ENCODE peak calls at places on chromosomes 2 and 18, in eight cellular contexts. J, K, P, X, I, D, W and Y are unnamed samples. For H3K4me1, the result is how much of the 10 kb centered on the place peaks cover.

GRCh38 chr2:159753797-159754196 is 41.5 kb downstream of the MARCHF7 start:
- DNase-seq in P (no peak), X (no peak), D (no peak), J (no peak), K (no peak), I (no peak), W (no peak), Y (no peak)

GRCh38 chr2:212943351-212943750 is 208.1 kb downstream of the IKZF2 start:
- DNase-seq in D (no peak), W (no peak), K (no peak), P (no peak), J (no peak), X (no peak), I (no peak), Y (no peak)

GRCh38 chr2:178280261-178280852 is 86.0 kb downstream of the OSBPL6 start:
- DNase-seq in X (no peak), J (peak), D (peak), K (no peak), W (no peak), I (no peak), P (peak), Y (no peak)

GRCh38 chr18:63336366-63337099 is 17.0 kb upstream of the BCL2 start:
- DNase-seq in K (no peak), I (no peak), D (no peak), X (no peak), J (no peak), W (no peak), P (no peak), Y (no peak)

GRCh38 chr2:108921096-108922030 is 67.7 kb downstream of the EDAR start:
- DNase-seq in I (peak), K (no peak), J (no peak), D (no peak), W (no peak), X (peak), P (no peak), Y (peak)

GRCh38 chr2:240564571-240565266 is 3.6 kb upstream of the RNPEPL1 start:
- DNase-seq in P (no peak), W (peak), K (no peak), X (no peak), D (no peak), J (no peak), I (peak), Y (no peak)

GRCh38 chr2:43790118-43790517 is 16.3 kb downstream of the DYNC2LI1 start:
- DNase-seq in W (no peak), J (no peak), X (no peak), D (no peak), I (no peak), P (no peak), K (no peak), Y (no peak)

GRCh38 chr2:54239427-54239826 is 16.6 kb downstream of the TSPYL6 start:
- DNase-seq in I (no peak), W (no peak), P (no peak), D (no peak), X (no peak), J (no peak), K (no peak), Y (no peak)

GRCh38 chr2:119338826-119339561 is 27.6 kb downstream of the C2orf76 start:
- DNase-seq in P (no peak), W (no peak), K (peak), I (peak), J (no peak), X (no peak), D (peak), Y (no peak)

GRCh38 chr2:162333968-162334367 is 10.0 kb upstream of the GCA start:
- DNase-seq in X (peak), P (peak), J (no peak), W (no peak), K (no peak), I (peak), D (no peak), Y (no peak)

GRCh38 chr18:415627-416612 is 84.6 kb downstream of the COLEC12 start:
- DNase-seq in I (no peak), K (no peak), W (no peak), D (no peak), P (no peak), J (no peak), X (no peak), Y (no peak)

DNA sequence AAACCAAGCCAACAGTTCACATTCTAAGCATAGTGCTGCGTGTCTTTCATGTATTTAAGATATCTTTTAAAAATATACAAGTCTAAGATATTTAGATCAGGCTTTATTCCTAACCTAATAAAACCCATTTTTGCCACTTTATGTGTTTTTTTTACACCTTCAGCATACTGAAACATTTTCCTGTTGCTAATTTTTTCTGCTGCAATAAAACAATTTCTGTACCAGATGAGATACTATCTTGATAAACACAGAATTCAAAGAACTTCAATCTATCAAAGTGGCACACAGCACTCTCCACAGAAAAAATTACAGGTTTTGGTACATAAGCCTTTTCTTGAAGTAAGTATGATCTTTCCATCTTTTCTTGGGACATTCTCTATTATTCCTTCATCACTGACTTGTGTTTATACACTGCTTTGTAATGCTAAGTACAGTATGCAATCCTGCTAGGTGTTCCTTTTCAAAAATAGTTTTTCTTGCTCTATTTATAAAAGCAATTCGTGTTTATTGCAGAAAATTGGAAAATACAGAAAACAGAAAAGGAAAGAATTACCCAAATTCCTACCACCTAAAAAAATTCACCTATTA is 16.2 kb downstream of the REV1 start:
- DNase-seq in X (no peak), I (no peak), D (no peak), J (no peak), P (no peak), W (no peak), K (no peak), Y (no peak)
- H3K4me1 ChIP-seq in X (half or more), I (under half), D (under half), J (under half), P (under half), W (under half), K (under half), Y (half or more)

DNA sequence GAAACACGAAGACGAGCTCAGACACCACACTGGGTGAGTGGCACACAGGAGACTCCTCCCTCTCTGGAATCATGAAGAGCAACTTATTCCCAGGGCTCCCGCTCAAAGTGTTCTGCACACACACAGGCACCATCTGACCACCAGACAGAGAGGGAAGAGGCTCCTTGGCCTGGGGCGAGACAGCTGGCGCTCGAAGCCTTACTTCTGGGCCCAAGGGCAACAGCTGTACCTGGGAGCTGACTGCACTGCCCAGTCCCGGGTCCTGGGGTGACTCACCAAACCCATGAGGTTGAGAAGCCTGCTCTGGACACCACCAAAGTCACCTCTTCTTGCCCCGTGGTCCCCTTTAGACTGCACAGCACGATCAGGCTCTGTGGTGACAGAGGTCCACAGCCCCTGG is 42.4 kb downstream of the ADCY3 start:
- DNase-seq in P (no peak), K (no peak), D (no peak), I (no peak), J (no peak), W (no peak), X (no peak), Y (no peak)
- TF ChIP-seq EP300 in P (no peak), K (no peak), D (no peak), I (no peak), J (no peak), W (no peak), X (no peak), Y (no peak)

GRCh38 chr2:176130153-176130916 is 830 bp downstream of the HOXD8 start:
- DNase-seq in K (no peak), X (no peak), W (peak), I (peak), J (peak), P (peak), D (peak), Y (peak)
- TF ChIP-seq POLR2A in K (no peak), X (no peak), W (no peak), I (peak), J (no peak), P (no peak), D (no peak), Y (no peak)

GRCh38 chr2:40098786-40099470 is 319.9 kb upstream of the THUMPD2 start:
- DNase-seq in P (no peak), W (no peak), D (no peak), X (no peak), I (no peak), K (no peak), J (no peak), Y (no peak)

GRCh38 chr2:40095003-40095402 is 315.9 kb upstream of the THUMPD2 start:
- DNase-seq in P (no peak), D (no peak), X (no peak), K (no peak), W (no peak), J (no peak), I (no peak), Y (no peak)

GRCh38 chr2:40101076-40101688 is 322.1 kb upstream of the THUMPD2 start:
- DNase-seq in J (no peak), D (no peak), W (no peak), P (no peak), I (no peak), X (no peak), K (no peak), Y (no peak)

GRCh38 chr2:40096360-40096759 is 317.3 kb upstream of the THUMPD2 start:
- DNase-seq in X (no peak), J (no peak), I (no peak), D (no peak), K (no peak), W (no peak), P (no peak), Y (no peak)

DNA sequence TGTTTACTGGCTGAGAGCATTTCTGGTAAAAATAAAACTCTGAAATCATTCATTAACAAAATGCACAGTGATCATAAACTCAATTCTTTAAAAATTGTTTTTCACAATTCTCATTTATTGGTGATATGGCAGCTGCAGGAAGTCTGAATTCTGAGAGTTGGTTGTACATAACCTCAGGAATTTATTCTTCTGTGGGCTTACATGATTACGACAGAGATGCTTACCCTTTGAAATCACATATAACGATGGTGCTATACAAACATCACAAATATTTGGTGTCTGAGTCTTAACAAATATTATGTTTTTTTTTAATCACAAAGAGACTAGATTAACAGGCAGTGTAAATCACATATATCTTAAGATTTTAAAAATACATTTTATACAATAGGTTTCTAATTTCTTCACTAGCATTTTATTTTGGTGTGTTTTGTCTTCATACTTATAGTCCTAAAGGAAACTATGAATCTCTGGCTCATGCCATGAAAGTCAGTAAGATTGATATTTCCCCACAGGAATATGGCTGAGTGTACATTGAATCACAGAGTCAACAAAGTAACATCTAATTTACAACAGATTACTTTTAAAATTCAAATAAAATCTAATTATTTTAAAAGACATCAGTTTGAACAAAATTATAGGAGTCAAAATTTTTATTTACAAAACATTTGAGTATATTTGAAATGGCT is 318.8 kb upstream of the THUMPD2 start:
- DNase-seq in X (no peak), K (no peak), J (no peak), I (no peak), P (no peak), W (no peak), D (no peak), Y (no peak)
- H3K4me1 ChIP-seq in X (under half), K (under half), J (under half), I (under half), P (under half), W (under half), D (under half), Y (half or more)

GRCh38 chr2:53131416-53131815 is 636.2 kb upstream of the CHAC2 start:
- DNase-seq in I (no peak), K (no peak), J (peak), P (no peak), X (no peak), D (no peak), W (no peak), Y (no peak)

GRCh38 chr2:53129851-53130250 is 637.8 kb upstream of the CHAC2 start:
- DNase-seq in X (no peak), D (no peak), I (no peak), P (no peak), J (no peak), K (no peak), W (no peak), Y (no peak)

GRCh38 chr2:53130441-53130943 is 637.1 kb upstream of the CHAC2 start:
- DNase-seq in D (no peak), J (no peak), I (no peak), X (no peak), P (no peak), W (no peak), K (no peak), Y (no peak)

DNA sequence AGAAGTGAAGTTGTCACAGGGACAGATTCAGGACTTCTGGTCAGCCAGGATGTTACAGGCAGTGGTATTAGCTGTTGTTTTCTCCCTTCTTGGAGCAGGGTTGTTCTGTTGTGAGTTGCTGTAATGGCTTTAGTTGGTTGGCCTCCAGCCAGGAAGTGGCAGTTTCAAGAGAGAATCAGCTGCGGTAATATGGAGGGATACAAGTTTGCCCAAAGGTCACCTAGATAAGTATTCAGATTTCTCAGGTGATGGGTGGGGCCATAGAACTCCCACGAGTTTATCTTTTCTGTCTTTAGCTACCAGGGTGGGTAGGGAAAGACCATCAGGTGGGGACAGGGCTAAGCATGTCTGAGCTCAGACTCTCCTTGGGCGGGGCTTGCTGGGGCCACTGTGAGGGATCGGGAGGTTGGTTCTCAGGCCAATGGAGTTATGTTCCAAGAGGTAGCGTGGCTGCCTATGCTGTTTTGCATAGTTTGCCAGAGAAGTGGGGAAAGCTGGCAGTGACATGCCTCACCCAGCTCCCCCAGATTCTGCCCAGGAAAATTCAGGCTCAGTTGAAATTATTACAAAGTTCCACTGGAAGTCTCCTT is 640.4 kb upstream of the CHAC2 start:
- DNase-seq in D (no peak), I (peak), P (no peak), X (no peak), W (no peak), J (no peak), K (no peak), Y (no peak)
- TF ChIP-seq EP300 in D (no peak), I (no peak), P (no peak), X (no peak), W (no peak), J (no peak), K (no peak), Y (no peak)

DNA sequence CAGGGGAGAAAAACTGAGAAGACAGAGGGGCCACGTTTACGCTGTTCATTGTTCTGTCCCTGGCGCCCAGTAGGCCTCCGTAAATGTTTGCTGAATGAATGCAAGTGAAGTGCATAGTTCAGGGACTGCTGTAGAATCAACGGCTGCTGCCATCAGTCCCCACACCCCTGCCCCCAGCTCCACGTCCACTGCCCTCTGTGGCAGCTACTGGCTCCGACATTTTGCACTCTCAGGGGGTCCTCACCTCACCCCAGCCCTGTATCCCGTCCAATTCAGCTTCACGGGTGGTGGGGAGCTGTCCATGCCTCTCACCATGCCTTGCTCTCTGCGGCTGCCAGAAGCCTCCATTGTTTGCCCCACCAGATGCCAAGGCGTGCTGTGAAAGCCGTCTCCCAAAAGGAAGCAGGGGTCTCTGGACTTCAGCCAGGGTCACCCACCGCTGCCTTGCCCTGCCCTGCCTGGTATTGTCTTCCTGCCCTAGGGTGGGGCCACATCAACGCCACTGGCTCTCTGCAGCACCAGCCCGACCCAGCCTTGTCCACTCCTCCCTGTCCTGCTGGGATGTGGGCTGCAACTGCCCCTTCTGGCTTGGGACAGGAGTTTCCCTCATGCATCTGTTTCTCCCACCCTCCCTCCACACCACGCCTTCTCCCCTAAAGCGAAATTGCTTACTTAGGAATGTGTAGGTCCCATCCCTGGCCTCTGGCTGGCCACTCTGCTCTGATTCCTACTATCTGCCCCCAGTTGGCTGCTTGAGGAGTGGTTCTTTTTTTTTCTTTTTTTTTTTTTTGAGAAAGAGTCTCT is 86.0 kb downstream of the RHOB start:
- DNase-seq in P (no peak), K (no peak), X (no peak), D (no peak), J (no peak), W (no peak), I (no peak), Y (no peak)
- TF ChIP-seq POLR2A in P (no peak), K (no peak), X (no peak), D (no peak), J (no peak), W (no peak), I (no peak), Y (no peak)

DNA sequence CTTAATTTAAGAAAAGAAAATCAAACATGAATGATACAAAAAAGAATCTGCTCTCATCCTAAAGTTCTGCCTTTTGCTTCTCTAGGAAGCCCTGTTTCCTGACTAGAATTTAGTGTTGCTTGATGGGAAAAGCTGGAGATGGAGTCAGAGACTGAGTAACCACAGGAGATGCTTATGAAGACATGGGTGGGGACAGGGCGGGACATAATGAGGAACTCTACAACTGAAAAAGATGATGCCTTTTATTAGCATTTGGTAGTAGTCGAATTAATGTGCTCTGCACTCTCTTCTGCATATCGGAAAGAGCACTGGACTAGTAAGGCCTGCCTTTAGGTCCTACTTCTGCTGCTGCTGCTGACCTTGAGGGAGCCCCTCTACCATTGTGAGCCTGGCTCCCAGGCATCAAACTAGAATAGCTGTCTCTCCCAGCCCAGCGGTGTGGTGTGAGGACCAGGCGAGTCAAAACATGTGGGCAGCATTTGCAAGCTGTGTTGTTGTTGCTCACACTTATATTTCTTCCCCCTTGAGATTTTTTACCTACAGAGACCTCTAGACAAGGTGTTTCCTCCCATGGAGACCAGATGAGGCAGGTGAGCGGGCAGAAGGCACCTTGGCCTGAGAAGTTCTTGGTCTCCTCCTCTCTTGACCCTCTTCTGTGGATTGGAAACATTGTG is 61.5 kb downstream of the INPP4A start:
- DNase-seq in J (no peak), X (no peak), K (no peak), I (no peak), P (no peak), W (no peak), D (no peak), Y (peak)
- H3K4me1 ChIP-seq in J (under half), X (half or more), K (under half), I (under half), P (half or more), W (under half), D (under half), Y (under half)

GRCh38 chr18:58009166-58009565 is 34.9 kb upstream of the NEDD4L start:
- DNase-seq in P (no peak), X (no peak), K (no peak), D (no peak), J (no peak), I (no peak), W (no peak), Y (no peak)
- TF ChIP-seq EP300 in P (no peak), X (no peak), K (no peak), D (no peak), J (no peak), I (no peak), W (no peak), Y (no peak)